ENCODE peak calls at places on chromosomes 13 and 19, in five cellular contexts. C is CD4-positive, alpha-beta T cell; E is dorsolateral prefrontal cortex; Y is ACHN; L is NCI-H1092. X is an unnamed sample.

GRCh38 chr19:56838930-56839664 is 1.4 kb downstream of the PEG3 start:
- DNase-seq in C (no peak), E (peak), Y (no peak), L (no peak), X (peak)

GRCh38 chr13:60788156-60788829 is 391.3 kb downstream of the TDRD3 start:
- DNase-seq in C (no peak), E (no peak), Y (no peak), L (no peak), X (no peak)

GRCh38 chr19:7815325-7815724 is 14.7 kb upstream of the EVI5L start:
- DNase-seq in C (no peak), E (no peak), Y (no peak), L (no peak), X (no peak)

GRCh38 chr13:92537485-92537884 is 689.1 kb upstream of the GPC6 start:
- DNase-seq in C (no peak), E (no peak), Y (no peak), L (no peak), X (no peak)

GRCh38 chr19:50206191-50206590 is 2.8 kb downstream of the MYH14 start:
- DNase-seq in C (no peak), E (no peak), Y (no peak), L (no peak), X (no peak)

GRCh38 chr13:114285166-114285808 is 3.9 kb downstream of the UPF3A start:
- DNase-seq in C (no peak), E (no peak), Y (no peak), L (no peak), X (no peak)

GRCh38 chr19:1959928-1960589 is 19.1 kb downstream of the CSNK1G2 start:
- DNase-seq in C (no peak), E (no peak), Y (no peak), L (no peak), X (no peak)

GRCh38 chr13:93249259-93249917 is 22.8 kb downstream of the GPC6 start:
- DNase-seq in C (no peak), E (no peak), Y (peak), L (no peak), X (peak)

GRCh38 chr19:43532571-43532961 is 422 bp upstream of the ZNF575 start:
- DNase-seq in C (no peak), E (peak), Y (peak), L (no peak), X (no peak)

GRCh38 chr13:32165791-32166190 is 134.2 kb downstream of the FRY start:
- DNase-seq in C (no peak), E (peak), Y (no peak), L (no peak), X (no peak)

GRCh38 chr13:28268800-28269223 is 130.5 kb downstream of the PAN3 start:
- DNase-seq in C (no peak), E (no peak), Y (no peak), L (no peak), X (no peak)

GRCh38 chr13:89279374-89279773 is 1608.2 kb downstream of the SLITRK5 start:
- DNase-seq in C (no peak), E (no peak), Y (no peak), L (no peak), X (no peak)

GRCh38 chr13:114027826-114028225 is 54.0 kb upstream of the C13orf46 start:
- DNase-seq in C (no peak), E (no peak), Y (no peak), L (no peak), X (no peak)

GRCh38 chr13:75693227-75693626 is 57.1 kb downstream of the LMO7 start:
- DNase-seq in C (no peak), E (no peak), Y (no peak), L (no peak), X (no peak)

GRCh38 chr13:40812102-40812501 is 22.7 kb downstream of the SLC25A15 start:
- DNase-seq in C (no peak), E (no peak), Y (no peak), L (no peak), X (no peak)

GRCh38 chr13:103514188-103514587 is 448.0 kb upstream of the SLC10A2 start:
- DNase-seq in C (no peak), E (no peak), Y (no peak), L (no peak), X (no peak)

GRCh38 chr19:351976-352625 is 7.5 kb upstream of the MIER2 start:
- DNase-seq in C (no peak), E (no peak), Y (no peak), L (no peak), X (no peak)

GRCh38 chr19:13835791-13836723 is 40.8 kb downstream of the ZSWIM4 start:
- DNase-seq in C (peak), E (no peak), Y (no peak), L (no peak), X (no peak)